ENCODE peak calls at places on chromosomes 7 and 10, in five cellular contexts. E is NCI-H460, K is NCI-H748 treated with DMSO at 0.1 percent for 48 hours, P is NCI-H2171 treated with DMSO at 0.1 percent for 48 hours, S is astrocyte. I is an unnamed sample.
A peak's percentile ranks its signal among the peaks of the same experiment; 100 is the strongest.

GRCh38 chr10:13907570-13907969 is 320.8 kb downstream of the PRPF18 start:
- DNase-seq in E (no peak), P (no peak), S (no peak), K (no peak), I (no peak)

GRCh38 chr7:92723205-92723604 is 113.2 kb downstream of the CDK6 start:
- DNase-seq in S (peak; percentile 60), K (no peak), E (no peak), P (no peak), I (peak; percentile 50)

GRCh38 chr10:53130337-53130736 is 357.8 kb upstream of the MBL2 start:
- DNase-seq in P (no peak), E (no peak), S (no peak), K (no peak), I (no peak)

GRCh38 chr10:82148764-82149163 is 273.8 kb downstream of the NRG3 start:
- DNase-seq in K (no peak), E (no peak), P (no peak), S (no peak), I (peak; percentile 15)

GRCh38 chr10:49279015-49279880 is 19.7 kb upstream of the C10orf71 start:
- DNase-seq in E (no peak), S (no peak), P (no peak), K (no peak), I (no peak)

GRCh38 chr10:49435225-49435624 is 39.3 kb upstream of the DRGX start:
- DNase-seq in S (no peak), K (no peak), P (no peak), E (no peak), I (no peak)

GRCh38 chr7:131919920-131920709 is 363.7 kb upstream of the PODXL start:
- DNase-seq in K (no peak), P (no peak), S (no peak), E (no peak), I (no peak)

GRCh38 chr7:80481196-80481884 is 30.5 kb downstream of the GNAT3 start:
- DNase-seq in K (no peak), S (peak; percentile 61), E (peak; percentile 66), P (no peak), I (peak; percentile 85)

GRCh38 chr10:42952358-42952757 is 124.5 kb upstream of the RET start:
- DNase-seq in S (no peak), E (peak; percentile 27), P (no peak), K (peak; percentile 30), I (no peak)

GRCh38 chr10:478471-479245 is 210.8 kb downstream of the DIP2C start:
- DNase-seq in S (no peak), E (no peak), P (no peak), K (no peak), I (no peak)

GRCh38 chr7:137987011-137987334 is 14.9 kb downstream of the CREB3L2 start:
- DNase-seq in E (no peak), P (no peak), K (no peak), S (no peak), I (no peak)

I was measured in A172.